ENCODE peak calls at places on chromosomes 4 and X, in six cellular contexts. P is H1, B is HepG2, U is endothelial cell of umbilical vein, J is K562, K is HCT116. Q is an unnamed sample.

GRCh38 chr4:166432842-166433241 is 559.8 kb downstream of the TLL1 start:
- DNase-seq in J (no peak), P (no peak), B (no peak), K (no peak), U (no peak), Q (no peak)

GRCh38 chrX:120358687-120359086 is 3.2 kb upstream of the ATP1B4 start:
- DNase-seq in J (no peak), P (no peak), B (no peak), K (no peak), U (no peak), Q (no peak)

GRCh38 chrX:109793191-109793590 is 60.1 kb upstream of the ACSL4 start:
- DNase-seq in P (no peak), K (no peak), J (no peak), U (no peak), B (no peak), Q (peak; percentile 11)

GRCh38 chr4:53854991-53855885 is 209.2 kb downstream of the CHIC2 start:
- DNase-seq in U (no peak), J (no peak), P (no peak), B (no peak), K (no peak), Q (no peak)

GRCh38 chr4:53591372-53591892 is at the start of gene LNX1:
- DNase-seq in B (no peak), P (peak; percentile 86), U (no peak), K (peak; percentile 79), J (peak; percentile 33), Q (peak; percentile 98)

GRCh38 chr4:97238956-97239698 is 904.1 kb downstream of the STPG2 start:
- DNase-seq in P (no peak), U (no peak), B (no peak), K (no peak), J (no peak), Q (no peak)

GRCh38 chr4:143357161-143357845 is 20.6 kb downstream of the GAB1 start:
- DNase-seq in B (no peak), P (no peak), J (no peak), U (no peak), K (no peak), Q (no peak)

GRCh38 chr4:48879561-48880442 is 26.8 kb downstream of the OCIAD2 start:
- DNase-seq in J (no peak), P (no peak), K (no peak), B (no peak), U (no peak), Q (peak; percentile 16)

GRCh38 chr4:26020896-26021295 is 106.9 kb downstream of the SMIM20 start:
- DNase-seq in K (no peak), J (no peak), U (peak; percentile 19), P (no peak), B (peak; percentile 10), Q (no peak)

GRCh38 chr4:56240554-56241190 is 146.6 kb downstream of the AASDH start:
- DNase-seq in B (peak; percentile 55), P (no peak), K (no peak), J (no peak), U (no peak), Q (no peak)

GRCh38 chr4:54872246-54872645 is 214.5 kb downstream of the KIT start:
- DNase-seq in P (no peak), U (no peak), J (no peak), K (no peak), B (no peak), Q (no peak)

GRCh38 chrX:107736781-107737531 is 38.6 kb downstream of the TSC22D3 start:
- DNase-seq in U (peak; percentile 59), P (no peak), B (peak; percentile 16), K (no peak), J (no peak), Q (peak; percentile 38)

GRCh38 chr4:54165438-54165837 is 63.7 kb upstream of the PDGFRA start:
- DNase-seq in J (no peak), B (peak; percentile 7), P (no peak), U (no peak), K (peak; percentile 36), Q (no peak)

GRCh38 chr4:124526321-124526720 is 186.2 kb downstream of the ANKRD50 start:
- DNase-seq in K (no peak), P (no peak), J (no peak), U (peak; percentile 83), B (no peak), Q (no peak)

GRCh38 chrX:119692241-119693031 is 532 bp downstream of the SEPTIN6 start:
- DNase-seq in K (no peak), U (peak; percentile 27), J (peak; percentile 53), B (no peak), P (peak; percentile 51), Q (no peak)

GRCh38 chrX:38060331-38060878 is 54.1 kb downstream of the SYTL5 start:
- DNase-seq in J (no peak), B (no peak), K (no peak), U (no peak), P (no peak), Q (no peak)

GRCh38 chr4:174365018-174365587 is 81.4 kb downstream of the CEP44 start:
- DNase-seq in P (no peak), B (peak; percentile 30), J (peak; percentile 19), K (peak; percentile 26), U (peak; percentile 18), Q (peak; percentile 63)

GRCh38 chr4:152115121-152115520 is 354.3 kb upstream of the GATB start:
- DNase-seq in K (no peak), P (no peak), B (no peak), U (no peak), J (no peak), Q (no peak)

GRCh38 chr4:108933046-108933445 is 170.2 kb upstream of the ETNPPL start:
- DNase-seq in U (no peak), K (no peak), P (no peak), B (no peak), J (no peak), Q (no peak)

GRCh38 chrX:103250977-103251376 is 4.0 kb downstream of the TCEAL8 start:
- DNase-seq in P (no peak), K (no peak), U (no peak), J (peak; percentile 11), B (no peak), Q (peak; percentile 33)

GRCh38 chr4:153467154-153467896 is 1.2 kb downstream of the TMEM131L start:
- DNase-seq in B (peak; percentile 52), J (peak; percentile 68), P (peak; percentile 79), K (peak; percentile 39), U (peak; percentile 23), Q (peak; percentile 83)

GRCh38 chr4:13989496-13989895 is 362.0 kb upstream of the BOD1L1 start:
- DNase-seq in B (no peak), U (no peak), P (no peak), K (no peak), J (no peak), Q (no peak)

GRCh38 chr4:35793045-35793722 is 451.1 kb downstream of the ARAP2 start:
- DNase-seq in B (no peak), J (no peak), K (no peak), P (no peak), U (no peak), Q (no peak)
- TF ChIP-seq EZH2 in B (no peak), J (no peak), K (no peak), P (no peak), U (no peak), Q (no peak)

DNA sequence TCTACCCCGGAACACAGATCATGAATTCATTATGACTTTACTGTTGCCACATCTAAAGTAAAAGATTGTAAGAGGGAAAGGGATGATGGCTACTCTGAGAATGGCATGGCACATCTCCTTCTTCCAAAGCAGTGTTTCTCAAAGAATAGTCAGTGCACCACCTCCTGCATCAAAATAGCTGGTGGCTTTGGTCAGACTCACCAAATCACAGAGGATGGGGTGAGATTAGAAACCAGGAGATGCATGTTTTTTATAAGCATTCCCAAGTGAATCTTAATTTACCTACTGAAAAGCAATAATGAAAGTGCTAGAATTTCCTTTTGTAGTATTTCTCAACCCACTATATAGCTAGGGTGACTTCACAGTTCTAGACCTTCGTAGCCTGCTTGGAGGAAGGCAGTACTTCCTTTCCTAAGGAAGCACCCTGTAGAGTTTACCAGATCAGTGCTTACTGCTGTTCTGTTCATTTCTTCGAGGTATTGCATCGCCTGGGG is 340.8 kb upstream of the KLF3 start:
- DNase-seq in P (no peak), J (no peak), B (no peak), K (no peak), U (no peak), Q (no peak)
- TF ChIP-seq POLR2AphosphoS5 in P (peak; percentile 51), J (peak; percentile 98), B (no peak), K (peak; percentile 73), U (no peak), Q (peak; percentile 36)

GRCh38 chr4:1534076-1534872 is 128.0 kb upstream of the NKX1-1 start:
- DNase-seq in J (no peak), U (no peak), P (no peak), K (no peak), B (no peak), Q (no peak)

GRCh38 chr4:1531683-1532548 is 125.7 kb upstream of the NKX1-1 start:
- DNase-seq in J (no peak), U (no peak), P (no peak), K (no peak), B (no peak), Q (no peak)

GRCh38 chr4:1534876-1535526 is 128.8 kb upstream of the NKX1-1 start:
- DNase-seq in B (no peak), U (no peak), K (no peak), J (no peak), P (no peak), Q (no peak)

GRCh38 chr4:1532549-1533395 is 126.5 kb upstream of the NKX1-1 start:
- DNase-seq in U (no peak), P (no peak), K (no peak), B (no peak), J (no peak), Q (no peak)

DNA sequence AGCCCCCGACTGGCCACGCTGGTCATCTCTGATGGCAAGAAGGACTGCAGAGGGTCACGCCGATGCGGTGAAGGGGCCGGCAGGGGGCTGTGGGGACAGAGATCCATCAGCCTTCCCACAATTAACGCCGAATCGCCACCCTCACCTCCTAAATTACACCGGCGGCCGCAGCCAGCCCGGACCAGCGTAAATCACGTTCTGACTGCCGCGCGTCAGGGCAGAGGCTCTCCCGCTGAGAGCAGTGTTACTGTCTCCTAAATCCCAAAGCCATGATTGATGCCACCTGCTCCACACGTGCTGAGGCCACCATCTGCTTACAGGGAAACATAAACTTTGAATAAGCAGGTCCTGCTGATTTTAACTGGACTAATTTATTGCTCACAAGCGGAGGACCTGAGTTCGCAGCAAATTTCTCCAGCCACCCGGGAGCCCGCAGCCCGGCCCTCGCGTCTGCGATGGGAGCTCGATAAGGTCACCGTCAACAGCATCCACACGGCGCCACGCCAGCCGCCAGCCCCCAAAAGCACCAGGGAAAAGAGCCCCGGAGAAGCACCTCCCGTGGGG is 127.3 kb upstream of the NKX1-1 start:
- DNase-seq in P (no peak), B (no peak), K (no peak), J (no peak), U (no peak), Q (no peak)
- TF ChIP-seq EZH2 in P (no peak), B (no peak), K (no peak), J (no peak), U (no peak), Q (no peak)

GRCh38 chrX:48649109-48649508 is 34.5 kb upstream of the WAS start:
- DNase-seq in J (no peak), B (no peak), U (no peak), P (no peak), K (no peak), Q (no peak)

GRCh38 chrX:48645669-48646068 is 37.9 kb upstream of the WAS start:
- DNase-seq in P (no peak), U (no peak), K (no peak), B (no peak), J (no peak), Q (no peak)

DNA sequence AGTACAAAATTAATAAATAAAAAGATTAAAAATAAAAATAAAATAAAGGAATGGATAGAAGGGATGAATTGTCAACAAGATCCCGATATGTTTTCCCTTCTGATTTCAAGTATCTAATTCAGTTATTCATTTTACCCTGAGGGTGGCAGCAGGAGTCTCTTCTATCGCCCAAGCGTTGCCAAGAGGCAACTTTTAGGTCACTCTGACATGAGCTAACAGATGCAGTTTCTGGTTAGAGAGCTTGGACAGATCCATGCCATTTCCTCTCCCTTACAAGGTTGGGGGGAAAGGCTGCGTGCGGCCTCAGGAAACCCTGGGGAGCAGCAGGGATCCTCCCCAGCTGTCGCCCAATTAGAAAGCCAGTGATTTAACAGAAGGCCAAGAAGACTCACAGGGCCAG is 35.3 kb upstream of the WAS start:
- DNase-seq in U (peak; percentile 43), J (no peak), B (peak; percentile 28), P (peak; percentile 50), K (no peak), Q (peak; percentile 77)
- TF ChIP-seq POLR2AphosphoS5 in U (no peak), J (no peak), B (no peak), P (no peak), K (no peak), Q (no peak)

Q was measured in GM23338.